ENCODE peak calls at places on chromosome 2, in eight cellular contexts. A is transverse colon, Q is heart left ventricle, S is MM.1S, C is heart right ventricle, Y is body of pancreas, G is breast epithelium, J is upper lobe of right lung. T is an unnamed sample.

GRCh38 chr2:136741471-136741870 is 23.9 kb upstream of the THSD7B start:
- DNase-seq in Y (no peak), G (no peak), Q (no peak), J (no peak), C (no peak), A (no peak), S (no peak), T (no peak)

GRCh38 chr2:221434155-221434554 is 137.9 kb downstream of the EPHA4 start:
- DNase-seq in C (no peak), S (no peak), G (no peak), J (no peak), Y (no peak), Q (no peak), A (no peak), T (no peak)

GRCh38 chr2:237651761-237652160 is 24.4 kb downstream of the LRRFIP1 start:
- DNase-seq in S (no peak), C (no peak), Q (no peak), A (no peak), Y (no peak), J (no peak), G (no peak), T (no peak)

GRCh38 chr2:241052677-241053360 is 49.3 kb downstream of the MTERF4 start:
- DNase-seq in J (no peak), Q (no peak), A (no peak), G (no peak), C (peak; percentile 13), Y (peak; percentile 4), S (no peak), T (no peak)

GRCh38 chr2:19051238-19051831 is 307.1 kb downstream of the OSR1 start:
- DNase-seq in S (no peak), A (no peak), Q (no peak), C (no peak), G (no peak), J (no peak), Y (no peak), T (no peak)

GRCh38 chr2:191217580-191217979 is 27.6 kb upstream of the MYO1B start:
- DNase-seq in C (no peak), Y (no peak), Q (no peak), A (no peak), G (no peak), J (no peak), S (no peak), T (peak; percentile 57)

GRCh38 chr2:224764565-224765236 is 48.5 kb upstream of the CCDC195 start:
- DNase-seq in Q (no peak), J (no peak), G (no peak), S (no peak), Y (no peak), A (no peak), C (no peak), T (no peak)

GRCh38 chr2:10564876-10565425 is 116.8 kb upstream of the ODC1 start:
- DNase-seq in J (no peak), Y (no peak), C (no peak), S (no peak), A (no peak), Q (no peak), G (no peak), T (no peak)

GRCh38 chr2:182970486-182970885 is 67.8 kb downstream of the NCKAP1 start:
- DNase-seq in G (no peak), A (no peak), S (no peak), J (no peak), C (no peak), Q (no peak), Y (no peak), T (no peak)

GRCh38 chr2:230770804-230771203 is 58.2 kb downstream of the CAB39 start:
- DNase-seq in Y (no peak), C (no peak), J (no peak), A (no peak), S (no peak), G (no peak), Q (no peak), T (no peak)

GRCh38 chr2:144234115-144234772 is 285.7 kb downstream of the ZEB2 start:
- DNase-seq in G (no peak), A (no peak), Q (no peak), S (no peak), C (no peak), Y (no peak), J (no peak), T (no peak)

GRCh38 chr2:237309416-237309815 is 104.5 kb downstream of the COL6A3 start:
- DNase-seq in C (no peak), Y (no peak), J (no peak), S (no peak), G (no peak), A (no peak), Q (no peak), T (no peak)

GRCh38 chr2:215736653-215737290 is 276.6 kb downstream of the MREG start:
- DNase-seq in S (no peak), G (no peak), J (no peak), Q (no peak), A (no peak), Y (no peak), C (no peak), T (no peak)

GRCh38 chr2:188949046-188949818 is 24.9 kb upstream of the COL3A1 start:
- DNase-seq in S (no peak), A (no peak), J (no peak), Y (no peak), Q (no peak), C (no peak), G (no peak), T (no peak)

GRCh38 chr2:174014699-174015070 is 49.5 kb upstream of the SP3 start:
- DNase-seq in Q (no peak), G (no peak), C (no peak), S (no peak), J (no peak), Y (no peak), A (no peak), T (peak; percentile 73)

DNA sequence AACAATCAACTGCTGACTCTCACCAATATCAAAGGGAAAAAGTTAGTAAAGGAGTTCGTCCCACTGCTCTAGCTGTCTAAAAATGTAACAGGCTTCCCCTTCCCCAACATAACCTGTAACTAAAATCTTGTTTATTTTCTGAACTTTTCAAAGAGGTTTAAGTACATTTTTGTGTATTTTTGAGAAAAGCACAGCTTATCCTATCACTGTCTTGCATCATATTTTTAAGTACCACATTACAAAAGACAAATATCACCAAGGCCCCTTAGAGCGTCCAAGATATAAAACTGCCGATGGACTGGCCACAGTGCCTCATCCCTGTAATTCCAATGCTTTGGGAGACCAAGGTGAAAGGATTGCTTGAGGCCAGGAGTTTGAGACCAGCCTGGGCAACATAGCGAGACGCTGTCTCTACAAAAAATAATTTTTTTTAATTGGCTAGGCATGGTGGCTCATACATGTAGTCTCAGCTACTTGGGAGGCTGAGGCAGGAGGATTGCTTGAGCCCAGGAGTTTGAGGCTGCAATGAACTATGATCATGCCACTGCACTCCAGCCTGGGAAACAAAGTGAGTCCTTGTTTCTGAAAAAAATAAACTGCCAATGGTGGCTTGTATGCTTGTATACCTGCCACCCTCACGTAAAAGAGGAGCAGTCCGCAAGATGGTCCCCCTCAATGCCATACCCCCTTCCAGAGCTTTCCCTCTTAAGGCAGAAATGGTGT is 21.2 kb upstream of the LAPTM4A start:
- DNase-seq in J (no peak), S (no peak), C (no peak), A (no peak), Y (no peak), G (no peak), Q (no peak), T (no peak)
- H3K4me1 ChIP-seq in J (peaks cover 10% of the 10 kb centered on the region), S (no peaks in the 10 kb centered on the region), C (peaks cover 24% of the 10 kb centered on the region), A (peaks cover 10% of the 10 kb centered on the region), Y (peaks cover 33% of the 10 kb centered on the region), G (no peaks in the 10 kb centered on the region), Q (peaks cover 19% of the 10 kb centered on the region), T (peaks cover 10% of the 10 kb centered on the region)

GRCh38 chr2:181125364-181125763 is 145.0 kb downstream of the UBE2E3 start:
- DNase-seq in Q (no peak), S (no peak), G (no peak), Y (no peak), C (no peak), A (no peak), J (no peak), T (no peak)
- H3K27ac ChIP-seq in Q (no peak overlapping the region), S (no peak overlapping the region), G (no peak overlapping the region), Y (no peak overlapping the region), C (no peak overlapping the region), A (peak overlapping the region; percentile 22), J (peak overlapping the region; percentile 37), T (no peak overlapping the region)

GRCh38 chr2:5695641-5696350 is 3.6 kb downstream of the SOX11 start:
- DNase-seq in J (no peak), Y (no peak), Q (peak; percentile 23), A (no peak), G (no peak), C (no peak), S (peak; percentile 76), T (peak; percentile 76)

GRCh38 chr2:5691659-5692529 is at the start of gene SOX11:
- DNase-seq in Y (peak; percentile 23), S (no peak), A (peak; percentile 39), C (peak; percentile 57), G (no peak), J (no peak), Q (peak; percentile 81), T (peak; percentile 97)

GRCh38 chr2:5692561-5693287 is 540 bp downstream of the SOX11 start:
- DNase-seq in C (no peak), J (no peak), S (no peak), Y (no peak), Q (peak; percentile 27), G (no peak), A (no peak), T (peak; percentile 66)

GRCh38 chr2:5694016-5694690 is 2.0 kb downstream of the SOX11 start:
- DNase-seq in G (no peak), Y (no peak), C (no peak), Q (no peak), A (no peak), S (no peak), J (no peak), T (peak; percentile 68)

GRCh38 chr2:5693288-5694015 is 1.3 kb downstream of the SOX11 start:
- DNase-seq in G (no peak), S (no peak), C (no peak), Y (no peak), Q (peak; percentile 31), A (no peak), J (no peak), T (peak; percentile 74)
- H3K4me3 ChIP-seq in G (peak overlapping the region; percentile 45), S (no peak overlapping the region), C (peak overlapping the region; percentile 49), Y (no peak overlapping the region), Q (peak overlapping the region; percentile 37), A (peak overlapping the region; percentile 22), J (no peak overlapping the region), T (peak overlapping the region; percentile 91)

GRCh38 chr2:6924101-6924917 is 7.1 kb downstream of the RNF144A start:
- DNase-seq in G (no peak), Q (no peak), S (no peak), Y (no peak), A (no peak), J (no peak), C (no peak), T (no peak)

GRCh38 chr2:6927186-6927585 is 10.0 kb downstream of the RNF144A start:
- DNase-seq in A (no peak), Q (peak; percentile 44), S (no peak), C (peak; percentile 33), G (no peak), Y (peak; percentile 85), J (no peak), T (no peak)

GRCh38 chr2:6926071-6926732 is 9.0 kb downstream of the RNF144A start:
- DNase-seq in J (no peak), Y (peak; percentile 61), A (no peak), Q (no peak), G (no peak), S (no peak), C (no peak), T (peak; percentile 76)

GRCh38 chr2:6923319-6923718 is 6.1 kb downstream of the RNF144A start:
- DNase-seq in G (no peak), J (no peak), S (no peak), C (peak; percentile 47), A (no peak), Y (no peak), Q (no peak), T (no peak)

GRCh38 chr2:6924918-6925194 is 7.6 kb downstream of the RNF144A start:
- DNase-seq in Y (no peak), A (no peak), C (no peak), G (no peak), J (no peak), S (no peak), Q (no peak), T (no peak)
- H3K4me1 ChIP-seq in Y (peaks cover 99% of the 10 kb centered on the region), A (peaks cover 6% of the 10 kb centered on the region), C (peaks cover 53% of the 10 kb centered on the region), G (no peaks in the 10 kb centered on the region), J (no peaks in the 10 kb centered on the region), S (no peaks in the 10 kb centered on the region), Q (peaks cover 46% of the 10 kb centered on the region), T (peaks cover 18% of the 10 kb centered on the region)

T was measured in SJCRH30.